ENCODE peak calls at places on chromosomes 1 and 21, in eight cellular contexts. U, I, E, F, X, J, C and P are unnamed samples.

GRCh38 chr1:93016171-93016570 is 54.9 kb upstream of the DIPK1A start:
- DNase-seq in U (no peak), C (peak), E (no peak), F (no peak), X (peak), I (no peak), J (no peak), P (no peak)

GRCh38 chr1:199174336-199174735 is 535.5 kb downstream of the PTPRC start:
- DNase-seq in F (no peak), U (no peak), I (no peak), C (no peak), J (no peak), E (no peak), X (no peak), P (no peak)

GRCh38 chr1:119784127-119784781 is 15.5 kb upstream of the HMGCS2 start:
- DNase-seq in J (peak), X (peak), I (peak), E (no peak), U (no peak), F (peak), C (no peak), P (peak)

GRCh38 chr1:5717031-5717682 is 275.1 kb downstream of the NPHP4 start:
- DNase-seq in E (no peak), J (no peak), C (no peak), F (no peak), I (no peak), U (no peak), X (no peak), P (peak)

GRCh38 chr21:37415938-37416337 is 49.4 kb downstream of the DYRK1A start:
- DNase-seq in I (no peak), E (no peak), C (no peak), F (no peak), X (no peak), U (no peak), J (no peak), P (no peak)

GRCh38 chr21:34260598-34260997 is 103.2 kb upstream of the KCNE2 start:
- DNase-seq in C (no peak), U (no peak), X (no peak), F (no peak), I (no peak), E (no peak), J (no peak), P (no peak)

GRCh38 chr1:44259090-44259489 is 45.8 kb downstream of the DMAP1 start:
- DNase-seq in E (no peak), J (no peak), I (no peak), F (no peak), U (no peak), C (no peak), X (no peak), P (no peak)

GRCh38 chr1:205791568-205792180 is 16.4 kb upstream of the RAB29 start:
- DNase-seq in U (no peak), C (peak), J (peak), I (no peak), E (peak), X (peak), F (peak), P (no peak)

DNA sequence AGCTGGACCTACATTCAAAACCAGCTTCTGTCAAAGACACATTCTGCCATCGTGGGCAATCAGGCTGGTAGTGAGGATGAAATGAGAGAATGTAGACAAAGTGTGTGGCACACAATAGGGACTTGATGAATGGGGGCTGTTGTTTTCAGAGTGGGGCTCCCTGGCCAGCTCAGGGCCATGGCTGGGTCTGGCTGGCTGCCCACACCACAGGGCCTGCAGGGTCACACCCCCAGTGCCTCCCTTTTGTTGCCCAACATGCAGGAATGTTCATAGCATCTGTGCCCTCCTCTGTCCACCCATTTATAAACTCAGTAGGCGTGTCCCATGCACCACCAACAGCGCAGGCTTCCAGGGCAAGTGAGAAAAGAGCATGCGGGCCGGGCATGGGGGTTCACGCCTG is 20.8 kb upstream of the ECE1 start:
- DNase-seq in I (no peak), C (no peak), J (peak), E (no peak), X (no peak), U (no peak), F (no peak), P (no peak)
- H3K27ac ChIP-seq in I (peak), C (no peak), J (peak), E (no peak), X (no peak), U (no peak), F (no peak), P (no peak)

DNA sequence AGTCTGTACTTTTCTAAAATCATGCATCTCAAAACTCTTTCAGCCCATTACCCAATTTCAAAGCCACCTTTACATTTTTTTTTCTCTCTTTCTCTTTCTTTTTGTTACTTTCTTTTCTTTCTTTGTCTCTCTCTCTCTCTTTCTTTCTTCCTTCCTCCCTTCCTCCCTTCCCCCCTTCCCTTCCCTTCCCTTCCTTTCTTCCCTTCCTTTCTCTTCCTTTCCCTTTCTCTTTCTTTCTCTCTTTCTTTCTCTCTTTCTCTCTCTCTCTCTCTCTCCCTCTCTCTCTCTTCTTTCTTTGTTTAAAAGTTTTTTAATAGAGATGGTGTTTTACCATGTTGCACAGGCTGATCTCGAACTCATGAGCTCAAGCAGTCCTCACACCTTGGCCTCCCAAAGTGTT is 11.5 kb downstream of the ZMYM4 start:
- DNase-seq in F (no peak), I (no peak), U (no peak), E (no peak), J (no peak), C (no peak), X (no peak), P (no peak)
- H3K27ac ChIP-seq in F (no peak), I (no peak), U (no peak), E (no peak), J (no peak), C (no peak), X (no peak), P (no peak)

DNA sequence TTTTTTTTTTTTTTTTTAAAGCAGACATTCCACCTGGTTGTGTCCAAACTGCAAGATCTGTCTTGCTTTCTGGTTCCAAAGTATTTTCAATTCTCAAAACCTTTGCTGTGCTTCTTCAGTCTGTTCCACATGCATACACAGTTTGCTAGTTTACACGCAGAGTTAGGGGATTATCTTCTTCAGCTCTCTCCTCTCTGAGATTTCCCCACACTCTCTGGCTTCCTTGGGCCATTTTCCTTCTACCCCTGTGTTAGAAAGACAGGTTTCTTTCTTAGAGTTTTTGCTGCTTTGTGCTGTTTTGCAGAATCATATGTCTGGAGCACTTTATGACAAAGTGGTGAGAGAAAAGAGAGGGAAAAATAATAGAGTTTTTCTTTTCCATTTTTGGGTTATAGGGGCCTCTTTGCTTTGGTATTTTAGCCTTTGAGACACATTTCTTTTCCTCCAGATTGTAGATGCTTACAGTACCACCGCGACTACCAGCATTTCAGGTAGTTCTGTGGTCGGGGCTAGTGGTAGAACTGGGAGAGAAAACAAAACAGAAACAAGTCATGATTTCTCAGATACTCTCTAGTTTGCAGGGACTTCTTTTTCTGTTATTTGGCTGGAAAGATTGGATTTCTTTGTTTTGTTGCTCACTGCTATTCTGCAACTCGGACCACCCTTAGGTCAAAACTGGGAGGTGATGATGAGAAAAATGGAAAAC is 66.3 kb downstream of the RABGAP1L start:
- DNase-seq in J (no peak), F (no peak), I (no peak), X (no peak), C (no peak), E (no peak), U (no peak), P (no peak)
- H3K27ac ChIP-seq in J (no peak), F (no peak), I (no peak), X (no peak), C (peak), E (no peak), U (no peak), P (no peak)

GRCh38 chr1:115643219-115643618 is 1.4 kb downstream of the VANGL1 start:
- DNase-seq in I (no peak), E (no peak), C (no peak), F (no peak), J (no peak), X (no peak), U (no peak), P (no peak)

GRCh38 chr1:115644109-115644508 is 2.3 kb downstream of the VANGL1 start:
- DNase-seq in C (no peak), I (no peak), X (no peak), F (no peak), U (no peak), J (no peak), E (no peak), P (no peak)

GRCh38 chr1:115643636-115644035 is 1.9 kb downstream of the VANGL1 start:
- DNase-seq in F (no peak), J (no peak), I (no peak), C (no peak), U (no peak), X (no peak), E (no peak), P (no peak)

GRCh38 chr1:115641762-115642167 is at the start of gene VANGL1:
- DNase-seq in X (peak), I (peak), F (peak), J (peak), E (peak), C (peak), U (no peak), P (peak)

DNA sequence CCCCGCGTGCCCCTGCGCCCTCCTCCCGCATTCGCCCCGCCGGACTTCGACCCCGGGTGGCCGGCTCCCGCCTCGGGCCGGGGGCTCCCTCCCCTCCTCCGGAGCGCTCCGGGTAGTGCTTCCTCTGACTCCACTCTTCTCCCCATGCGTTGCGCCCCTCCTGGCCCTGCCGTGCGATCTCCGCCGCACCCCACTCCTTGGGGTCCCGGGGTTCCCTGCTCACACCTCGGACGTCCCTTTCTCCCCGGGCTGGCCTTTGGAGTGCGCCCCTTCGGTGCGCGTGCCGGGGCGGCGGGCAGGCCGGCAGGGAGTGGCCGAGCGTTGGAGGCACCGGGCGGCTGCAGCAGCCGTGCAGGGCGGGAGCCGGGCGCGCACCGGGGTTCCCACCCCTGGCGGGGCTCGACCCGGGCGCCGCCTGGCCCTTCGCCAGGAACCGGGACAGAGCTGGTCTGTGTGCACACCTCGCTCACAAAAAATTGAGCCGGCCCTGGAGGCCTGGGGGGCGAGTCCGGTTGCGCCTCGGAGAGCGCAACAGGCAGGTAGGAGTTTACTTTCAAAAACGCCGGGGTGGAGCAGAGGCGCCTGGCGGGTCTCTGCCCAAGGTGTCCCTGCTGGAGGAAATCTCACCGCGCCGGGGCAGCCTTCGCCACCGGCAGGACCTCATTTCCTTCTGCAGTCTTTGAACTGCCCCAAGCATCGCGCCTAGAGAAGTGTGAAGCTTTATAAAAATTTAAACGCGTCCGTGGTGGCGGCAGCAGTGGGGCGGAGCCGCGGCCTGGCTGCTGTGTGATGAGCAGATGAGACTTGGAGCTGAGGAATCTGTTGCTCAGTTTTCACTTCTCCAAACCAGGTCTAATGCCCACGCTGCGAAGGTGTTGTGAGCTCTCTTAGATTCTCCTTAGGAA is 650 bp downstream of the VANGL1 start:
- DNase-seq in C (peak), I (peak), E (no peak), J (peak), X (peak), U (no peak), F (peak), P (peak)
- H3K27ac ChIP-seq in C (no peak), I (peak), E (no peak), J (peak), X (peak), U (no peak), F (peak), P (peak)